ENCODE peak calls at places on chromosomes 6 and 20, in seven cellular contexts. One of them, this sample, is unnamed. For H3K4me1 and H3K9me3, the result is how much of the 10 kb centered on the place peaks cover.

GRCh38 chr6:122187186-122187585 is 212.3 kb upstream of the HSF2 start:
- DNase-seq in lung: no peak
- DNase-seq in OCI-LY7: no peak
- DNase-seq in heart right ventricle: no peak
- DNase-seq in HepG2: no peak
- DNase-seq in H1: no peak
- DNase-seq in Peyer's patch: no peak
- DNase-seq in this sample: no peak

GRCh38 chr6:143176090-143177021 is 115.7 kb downstream of the AIG1 start:
- DNase-seq in lung: no peak
- DNase-seq in OCI-LY7: no peak
- DNase-seq in heart right ventricle: no peak
- DNase-seq in HepG2: no peak
- DNase-seq in H1: no peak
- DNase-seq in Peyer's patch: no peak
- DNase-seq in this sample: no peak

GRCh38 chr6:139334791-139335446 is 39.5 kb downstream of the CITED2 start:
- DNase-seq in lung: no peak
- DNase-seq in OCI-LY7: no peak
- DNase-seq in heart right ventricle: peak
- DNase-seq in HepG2: no peak
- DNase-seq in H1: no peak
- DNase-seq in Peyer's patch: no peak
- DNase-seq in this sample: no peak

GRCh38 chr6:69622230-69622629 is 174.6 kb downstream of the LMBRD1 start:
- DNase-seq in lung: no peak
- DNase-seq in OCI-LY7: no peak
- DNase-seq in heart right ventricle: no peak
- DNase-seq in HepG2: no peak
- DNase-seq in H1: no peak
- DNase-seq in Peyer's patch: no peak
- DNase-seq in this sample: no peak

GRCh38 chr6:148285205-148285604 is 57.4 kb upstream of the SASH1 start:
- DNase-seq in lung: no peak
- DNase-seq in OCI-LY7: no peak
- DNase-seq in heart right ventricle: no peak
- DNase-seq in HepG2: no peak
- DNase-seq in H1: no peak
- DNase-seq in Peyer's patch: no peak
- DNase-seq in this sample: no peak

GRCh38 chr6:68473433-68474210 is 161.5 kb upstream of the ADGRB3 start:
- DNase-seq in lung: no peak
- DNase-seq in OCI-LY7: no peak
- DNase-seq in heart right ventricle: no peak
- DNase-seq in HepG2: no peak
- DNase-seq in H1: no peak
- DNase-seq in Peyer's patch: no peak
- DNase-seq in this sample: no peak

GRCh38 chr6:109490708-109491107 is 7.7 kb upstream of the ZBTB24 start:
- DNase-seq in lung: no peak
- DNase-seq in OCI-LY7: no peak
- DNase-seq in heart right ventricle: no peak
- DNase-seq in HepG2: no peak
- DNase-seq in H1: no peak
- DNase-seq in Peyer's patch: no peak
- DNase-seq in this sample: no peak

GRCh38 chr6:5302995-5303622 is 41.8 kb downstream of the FARS2 start:
- DNase-seq in lung: peak
- DNase-seq in OCI-LY7: peak
- DNase-seq in heart right ventricle: peak
- DNase-seq in HepG2: peak
- DNase-seq in H1: no peak
- DNase-seq in Peyer's patch: peak
- DNase-seq in this sample: peak

GRCh38 chr6:2990179-2990931 is 9.3 kb upstream of the NQO2 start:
- DNase-seq in lung: peak
- DNase-seq in OCI-LY7: no peak
- DNase-seq in heart right ventricle: peak
- DNase-seq in HepG2: no peak
- DNase-seq in H1: no peak
- DNase-seq in Peyer's patch: peak
- DNase-seq in this sample: no peak

GRCh38 chr20:57772349-57772964 is 62.6 kb upstream of the PMEPA1 start:
- DNase-seq in lung: no peak
- DNase-seq in OCI-LY7: no peak
- DNase-seq in heart right ventricle: no peak
- DNase-seq in HepG2: no peak
- DNase-seq in H1: peak
- DNase-seq in Peyer's patch: peak
- DNase-seq in this sample: no peak

GRCh38 chr6:143325379-143326140 is 124.9 kb downstream of the ADAT2 start:
- DNase-seq in lung: no peak
- DNase-seq in OCI-LY7: no peak
- DNase-seq in heart right ventricle: no peak
- DNase-seq in HepG2: no peak
- DNase-seq in H1: no peak
- DNase-seq in Peyer's patch: no peak
- DNase-seq in this sample: no peak

DNA sequence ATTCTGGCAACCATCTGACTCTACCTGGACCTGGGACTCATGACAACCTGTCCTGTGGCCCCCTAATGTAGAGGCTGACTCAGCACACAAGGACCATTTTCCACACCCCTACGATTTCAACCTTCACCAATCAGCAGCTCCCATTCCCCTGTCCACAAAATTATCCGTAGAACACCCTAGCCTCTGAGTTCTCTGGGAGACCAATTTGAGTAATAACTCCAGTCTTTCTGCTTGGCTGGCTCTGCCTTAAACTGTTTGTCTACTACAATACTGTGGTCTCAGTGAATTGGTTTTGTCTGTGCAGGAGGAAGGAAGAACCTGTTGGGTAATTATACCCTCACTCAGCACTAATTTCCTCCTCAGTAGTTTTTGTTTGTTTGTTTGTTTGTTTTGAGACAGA is 99.3 kb upstream of the MRPS10 start:
- DNase-seq in lung: no peak
- DNase-seq in OCI-LY7: no peak
- DNase-seq in heart right ventricle: no peak
- DNase-seq in HepG2: no peak
- DNase-seq in H1: no peak
- DNase-seq in Peyer's patch: no peak
- DNase-seq in this sample: no peak
- H3K4me1 ChIP-seq in lung: under half
- H3K4me1 ChIP-seq in OCI-LY7: under half
- H3K4me1 ChIP-seq in heart right ventricle: under half
- H3K4me1 ChIP-seq in HepG2: under half
- H3K4me1 ChIP-seq in H1: under half
- H3K4me1 ChIP-seq in Peyer's patch: under half
- H3K4me1 ChIP-seq in this sample: under half

DNA sequence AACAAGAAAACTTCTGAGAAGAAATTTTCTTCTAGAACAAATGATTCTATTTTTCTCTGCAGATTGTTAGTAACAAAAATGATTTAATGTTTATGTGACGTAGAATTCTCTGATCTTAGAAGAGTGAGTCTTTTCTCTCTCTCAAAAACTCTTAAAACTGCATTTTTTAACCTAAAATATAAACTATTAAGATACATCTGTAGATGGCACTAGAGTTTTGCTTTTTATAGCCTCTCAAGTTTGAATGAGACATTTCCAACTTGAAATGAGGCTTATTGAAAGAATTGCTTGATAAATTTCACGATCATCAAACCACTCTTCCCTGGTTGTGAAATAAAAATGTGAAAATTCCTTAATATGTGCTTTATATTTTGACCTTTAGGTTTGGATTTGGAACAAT is 53.8 kb downstream of the PHF3 start:
- DNase-seq in lung: no peak
- DNase-seq in OCI-LY7: no peak
- DNase-seq in heart right ventricle: no peak
- DNase-seq in HepG2: no peak
- DNase-seq in H1: no peak
- DNase-seq in Peyer's patch: no peak
- DNase-seq in this sample: no peak
- H3K9me3 ChIP-seq in lung: under half
- H3K9me3 ChIP-seq in OCI-LY7: under half
- H3K9me3 ChIP-seq in heart right ventricle: under half
- H3K9me3 ChIP-seq in HepG2: under half
- H3K9me3 ChIP-seq in H1: under half
- H3K9me3 ChIP-seq in Peyer's patch: under half
- H3K9me3 ChIP-seq in this sample: under half

GRCh38 chr20:50153500-50154377 is at the start of gene PEDS1:
- DNase-seq in lung: peak
- DNase-seq in OCI-LY7: peak
- DNase-seq in heart right ventricle: peak
- DNase-seq in HepG2: peak
- DNase-seq in H1: no peak
- DNase-seq in Peyer's patch: peak
- DNase-seq in this sample: peak

GRCh38 chr20:50149481-50150254 is 3.9 kb downstream of the PEDS1 start:
- DNase-seq in lung: no peak
- DNase-seq in OCI-LY7: no peak
- DNase-seq in heart right ventricle: no peak
- DNase-seq in HepG2: no peak
- DNase-seq in H1: no peak
- DNase-seq in Peyer's patch: no peak
- DNase-seq in this sample: no peak

GRCh38 chr20:50151034-50151743 is 2.3 kb downstream of the PEDS1 start:
- DNase-seq in lung: peak
- DNase-seq in OCI-LY7: no peak
- DNase-seq in heart right ventricle: no peak
- DNase-seq in HepG2: no peak
- DNase-seq in H1: no peak
- DNase-seq in Peyer's patch: no peak
- DNase-seq in this sample: no peak

GRCh38 chr20:50152394-50153152 is 950 bp downstream of the PEDS1 start:
- DNase-seq in lung: no peak
- DNase-seq in OCI-LY7: no peak
- DNase-seq in heart right ventricle: no peak
- DNase-seq in HepG2: no peak
- DNase-seq in H1: no peak
- DNase-seq in Peyer's patch: no peak
- DNase-seq in this sample: no peak

GRCh38 chr20:50153153-50153499 is 397 bp downstream of the PEDS1 start:
- DNase-seq in lung: no peak
- DNase-seq in OCI-LY7: peak
- DNase-seq in heart right ventricle: no peak
- DNase-seq in HepG2: no peak
- DNase-seq in H1: no peak
- DNase-seq in Peyer's patch: peak
- DNase-seq in this sample: no peak
- H3K27ac ChIP-seq in lung: peak
- H3K27ac ChIP-seq in OCI-LY7: no peak
- H3K27ac ChIP-seq in heart right ventricle: peak
- H3K27ac ChIP-seq in HepG2: peak
- H3K27ac ChIP-seq in H1: no peak
- H3K27ac ChIP-seq in Peyer's patch: peak
- H3K27ac ChIP-seq in this sample: peak

GRCh38 chr20:62914970-62915457 is 11.3 kb downstream of the DIDO1 start:
- DNase-seq in lung: no peak
- DNase-seq in OCI-LY7: no peak
- DNase-seq in heart right ventricle: peak
- DNase-seq in HepG2: peak
- DNase-seq in H1: no peak
- DNase-seq in Peyer's patch: peak
- DNase-seq in this sample: no peak
- H3K4me1 ChIP-seq in lung: under half
- H3K4me1 ChIP-seq in OCI-LY7: under half
- H3K4me1 ChIP-seq in heart right ventricle: half or more
- H3K4me1 ChIP-seq in HepG2: half or more
- H3K4me1 ChIP-seq in H1: under half
- H3K4me1 ChIP-seq in Peyer's patch: under half
- H3K4me1 ChIP-seq in this sample: under half

DNA sequence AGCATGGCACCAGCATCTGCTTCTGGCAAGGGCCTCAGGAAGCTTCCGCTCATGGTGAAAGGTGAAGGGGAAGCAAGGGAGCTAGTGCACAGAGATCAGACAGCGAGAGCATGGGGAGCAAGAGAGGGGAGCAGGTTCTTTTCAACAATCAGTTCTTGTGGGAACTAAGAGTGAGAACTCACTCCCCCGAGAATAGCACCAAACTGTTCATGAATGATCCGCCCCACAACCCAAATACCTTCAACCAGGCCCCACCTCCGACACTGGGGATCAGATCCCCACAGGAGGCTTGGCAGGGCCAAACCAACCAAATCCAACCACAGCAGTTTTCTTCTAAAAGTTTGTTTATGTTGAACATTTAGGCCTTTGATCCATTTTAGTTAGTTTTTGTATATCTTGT is 69.7 kb upstream of the BHLHE23 start:
- DNase-seq in lung: no peak
- DNase-seq in OCI-LY7: no peak
- DNase-seq in heart right ventricle: no peak
- DNase-seq in HepG2: no peak
- DNase-seq in H1: no peak
- DNase-seq in Peyer's patch: no peak
- DNase-seq in this sample: no peak
- H3K9me3 ChIP-seq in lung: under half
- H3K9me3 ChIP-seq in OCI-LY7: under half
- H3K9me3 ChIP-seq in heart right ventricle: under half
- H3K9me3 ChIP-seq in HepG2: under half
- H3K9me3 ChIP-seq in H1: under half
- H3K9me3 ChIP-seq in Peyer's patch: under half
- H3K9me3 ChIP-seq in this sample: under half

GRCh38 chr6:44496705-44497369 is 109.3 kb downstream of the CDC5L start:
- DNase-seq in lung: no peak
- DNase-seq in OCI-LY7: no peak
- DNase-seq in heart right ventricle: no peak
- DNase-seq in HepG2: no peak
- DNase-seq in H1: no peak
- DNase-seq in Peyer's patch: no peak
- DNase-seq in this sample: no peak

GRCh38 chr6:44493132-44493531 is 105.6 kb downstream of the CDC5L start:
- DNase-seq in lung: no peak
- DNase-seq in OCI-LY7: no peak
- DNase-seq in heart right ventricle: no peak
- DNase-seq in HepG2: no peak
- DNase-seq in H1: no peak
- DNase-seq in Peyer's patch: no peak
- DNase-seq in this sample: no peak

GRCh38 chr6:44495036-44495901 is 107.8 kb downstream of the CDC5L start:
- DNase-seq in lung: no peak
- DNase-seq in OCI-LY7: no peak
- DNase-seq in heart right ventricle: no peak
- DNase-seq in HepG2: no peak
- DNase-seq in H1: no peak
- DNase-seq in Peyer's patch: no peak
- DNase-seq in this sample: no peak

GRCh38 chr6:44493593-44493992 is 106.1 kb downstream of the CDC5L start:
- DNase-seq in lung: no peak
- DNase-seq in OCI-LY7: no peak
- DNase-seq in heart right ventricle: no peak
- DNase-seq in HepG2: no peak
- DNase-seq in H1: no peak
- DNase-seq in Peyer's patch: no peak
- DNase-seq in this sample: no peak

DNA sequence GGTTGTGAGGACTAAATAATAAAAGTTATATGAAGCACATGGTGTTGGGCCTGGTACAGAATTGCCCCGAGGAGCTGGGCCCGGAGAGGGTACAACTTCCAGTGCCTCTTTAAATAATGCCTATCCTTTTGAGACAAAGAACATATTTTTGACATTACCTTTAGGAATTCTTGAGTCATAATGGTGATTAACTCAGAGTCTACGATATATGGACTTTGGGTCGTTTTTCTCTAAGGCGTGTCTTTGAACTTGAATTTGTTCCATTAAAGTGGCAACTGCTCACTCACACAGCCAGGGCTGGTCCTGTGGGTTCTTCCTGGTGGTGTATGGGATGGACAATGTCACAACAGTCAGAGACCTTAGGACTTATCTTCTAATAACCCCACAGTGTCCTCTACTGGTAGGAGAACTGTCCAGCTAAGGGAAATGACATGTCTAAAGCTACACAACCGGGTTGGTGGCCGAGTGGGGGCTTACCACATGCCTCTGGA is 106.5 kb downstream of the CDC5L start:
- DNase-seq in lung: no peak
- DNase-seq in OCI-LY7: no peak
- DNase-seq in heart right ventricle: no peak
- DNase-seq in HepG2: peak
- DNase-seq in H1: no peak
- DNase-seq in Peyer's patch: no peak
- DNase-seq in this sample: no peak
- H3K27ac ChIP-seq in lung: no peak
- H3K27ac ChIP-seq in OCI-LY7: no peak
- H3K27ac ChIP-seq in heart right ventricle: no peak
- H3K27ac ChIP-seq in HepG2: no peak
- H3K27ac ChIP-seq in H1: no peak
- H3K27ac ChIP-seq in Peyer's patch: no peak
- H3K27ac ChIP-seq in this sample: no peak